ENCODE peak calls at places on chromosome 10, in eight cellular contexts. H is breast epithelium, Y is ureter, T is foreskin keratinocyte, I is transverse colon, V is choroid plexus epithelial cell, Q is non-pigmented ciliary epithelial cell, S is retina. N is an unnamed sample.

GRCh38 chr10:63352976-63353375 is 112.8 kb downstream of the JMJD1C start:
- DNase-seq in H (no peak), Y (no peak), T (no peak), I (no peak), V (no peak), Q (no peak), S (no peak), N (no peak)

GRCh38 chr10:59995862-59996261 is 89.5 kb upstream of the CCDC6 start:
- DNase-seq in H (no peak), Y (no peak), T (peak; percentile 80), I (no peak), V (peak; percentile 18), Q (no peak), S (no peak), N (no peak)

GRCh38 chr10:131312261-131312801 is 810 bp upstream of the TCERG1L start:
- DNase-seq in H (no peak), Y (no peak), T (no peak), I (no peak), V (no peak), Q (no peak), S (peak; percentile 96), N (no peak)

GRCh38 chr10:71666607-71667373 is 52.8 kb downstream of the C10orf105 start:
- DNase-seq in H (no peak), Y (no peak), T (no peak), I (no peak), V (no peak), Q (no peak), S (peak; percentile 87), N (no peak)

GRCh38 chr10:96082153-96082552 is 38.8 kb downstream of the CCNJ start:
- DNase-seq in H (no peak), Y (no peak), T (no peak), I (no peak), V (no peak), Q (no peak), S (no peak), N (no peak)

GRCh38 chr10:114019226-114019625 is 24.4 kb upstream of the ADRB1 start:
- DNase-seq in H (no peak), Y (no peak), T (no peak), I (no peak), V (no peak), Q (no peak), S (no peak), N (no peak)

GRCh38 chr10:58653139-58653538 is 140.5 kb downstream of the BICC1 start:
- DNase-seq in H (no peak), Y (no peak), T (no peak), I (no peak), V (no peak), Q (no peak), S (no peak), N (no peak)

GRCh38 chr10:70909326-70909935 is 21.1 kb upstream of the PCBD1 start:
- DNase-seq in H (no peak), Y (no peak), T (no peak), I (no peak), V (no peak), Q (no peak), S (no peak), N (peak; percentile 30)

GRCh38 chr10:15427836-15428414 is 56.8 kb upstream of the FAM171A1 start:
- DNase-seq in H (no peak), Y (no peak), T (peak; percentile 24), I (no peak), V (peak; percentile 80), Q (no peak), S (peak; percentile 41), N (no peak)

GRCh38 chr10:133043541-133044225 is 44.0 kb upstream of the ADGRA1 start:
- DNase-seq in H (no peak), Y (no peak), T (no peak), I (no peak), V (no peak), Q (no peak), S (no peak), N (no peak)

GRCh38 chr10:108836362-108836761 is 1086.9 kb downstream of the XPNPEP1 start:
- DNase-seq in H (no peak), Y (no peak), T (no peak), I (no peak), V (no peak), Q (no peak), S (no peak), N (no peak)

GRCh38 chr10:132169766-132170560 is 16.8 kb upstream of the DPYSL4 start:
- DNase-seq in H (no peak), Y (no peak), T (no peak), I (no peak), V (no peak), Q (no peak), S (no peak), N (no peak)

GRCh38 chr10:50395279-50395678 is 144.0 kb upstream of the ASAH2 start:
- DNase-seq in H (no peak), Y (no peak), T (peak; percentile 41), I (no peak), V (peak; percentile 86), Q (no peak), S (no peak), N (peak; percentile 84)

GRCh38 chr10:351770-352318 is 216.6 kb downstream of the ZMYND11 start:
- DNase-seq in H (no peak), Y (no peak), T (no peak), I (no peak), V (no peak), Q (no peak), S (no peak), N (no peak)

GRCh38 chr10:84825330-84825729 is 496.9 kb downstream of the CCSER2 start:
- DNase-seq in H (no peak), Y (no peak), T (peak; percentile 45), I (no peak), V (peak; percentile 86), Q (peak; percentile 45), S (no peak), N (no peak)

GRCh38 chr10:95458824-95459223 is 102.3 kb downstream of the SORBS1 start:
- DNase-seq in H (no peak), Y (no peak), T (no peak), I (no peak), V (no peak), Q (no peak), S (no peak), N (no peak)

GRCh38 chr10:71784679-71785272 is 11.5 kb upstream of the VSIR start:
- DNase-seq in H (no peak), Y (no peak), T (no peak), I (no peak), V (no peak), Q (no peak), S (no peak), N (peak; percentile 24)

GRCh38 chr10:121595321-121595805 is 2.9 kb downstream of the FGFR2 start:
- DNase-seq in H (no peak), Y (no peak), T (peak; percentile 43), I (no peak), V (no peak), Q (no peak), S (no peak), N (no peak)

GRCh38 chr10:5892007-5892406 is 2.0 kb downstream of the FBH1 start:
- DNase-seq in H (no peak), Y (no peak), T (no peak), I (no peak), V (no peak), Q (no peak), S (no peak), N (no peak)

GRCh38 chr10:20839910-20840309 is 57.2 kb downstream of the NEBL start:
- DNase-seq in H (no peak), Y (no peak), T (no peak), I (no peak), V (no peak), Q (no peak), S (no peak), N (no peak)

GRCh38 chr10:59905066-59905734 is 1.2 kb downstream of the CCDC6 start:
- DNase-seq in H (peak; percentile 62), Y (peak; percentile 49), T (peak; percentile 47), I (peak; percentile 59), V (no peak), Q (no peak), S (peak; percentile 69), N (no peak)

GRCh38 chr10:70404906-70405824 is 1.2 kb downstream of the EIF4EBP2 start:
- DNase-seq in H (peak; percentile 59), Y (peak; percentile 88), T (peak; percentile 80), I (peak; percentile 79), V (peak; percentile 98), Q (peak; percentile 88), S (peak; percentile 66), N (peak; percentile 70)

GRCh38 chr10:13439771-13440708 is 88.8 kb downstream of the BEND7 start:
- DNase-seq in H (peak; percentile 70), Y (peak; percentile 52), T (peak; percentile 47), I (peak; percentile 71), V (peak; percentile 37), Q (no peak), S (peak; percentile 93), N (peak; percentile 55)

GRCh38 chr10:31126593-31126992 is 94.9 kb upstream of the ZNF438 start:
- DNase-seq in H (no peak), Y (no peak), T (peak; percentile 9), I (no peak), V (no peak), Q (no peak), S (no peak), N (no peak)

GRCh38 chr10:132257271-132257670 is 50.5 kb downstream of the STK32C start:
- DNase-seq in H (no peak), Y (no peak), T (no peak), I (no peak), V (peak; percentile 15), Q (peak; percentile 9), S (no peak), N (no peak)

GRCh38 chr10:19316204-19316870 is 267.7 kb downstream of the MALRD1 start:
- DNase-seq in H (no peak), Y (no peak), T (no peak), I (no peak), V (no peak), Q (no peak), S (peak; percentile 16), N (no peak)

GRCh38 chr10:124636271-124636993 is 107.7 kb downstream of the FAM53B start:
- DNase-seq in H (no peak), Y (no peak), T (no peak), I (no peak), V (no peak), Q (no peak), S (no peak), N (no peak)

GRCh38 chr10:12834721-12835120 is 166.8 kb downstream of the CCDC3 start:
- DNase-seq in H (no peak), Y (no peak), T (no peak), I (no peak), V (no peak), Q (no peak), S (no peak), N (no peak)

N was measured in CD14-positive monocyte.